ENCODE peak calls at places on chromosomes 3 and 15, in nine cellular contexts. One of them, this sample, is unnamed.

GRCh38 chr15:39199076-39199475 is 381.8 kb upstream of the THBS1 start:
- DNase-seq in K562: no peak
- DNase-seq in A549: no peak
- DNase-seq in Panc1: no peak
- DNase-seq in HCT116: no peak
- DNase-seq in SK-N-SH: peak
- DNase-seq in GM12878: no peak
- DNase-seq in HL-60: no peak
- DNase-seq in HepG2: no peak
- DNase-seq in this sample: no peak

GRCh38 chr3:68985391-68985790 is 28.1 kb downstream of the EOGT start:
- DNase-seq in K562: no peak
- DNase-seq in A549: no peak
- DNase-seq in Panc1: no peak
- DNase-seq in HCT116: no peak
- DNase-seq in SK-N-SH: no peak
- DNase-seq in GM12878: no peak
- DNase-seq in HL-60: no peak
- DNase-seq in HepG2: no peak
- DNase-seq in this sample: no peak

GRCh38 chr15:65388306-65389080 is 10.7 kb upstream of the IGDCC3 start:
- DNase-seq in K562: no peak
- DNase-seq in A549: no peak
- DNase-seq in Panc1: no peak
- DNase-seq in HCT116: no peak
- DNase-seq in SK-N-SH: no peak
- DNase-seq in GM12878: no peak
- DNase-seq in HL-60: no peak
- DNase-seq in HepG2: no peak
- DNase-seq in this sample: no peak

GRCh38 chr3:53694648-53695356 is 151.4 kb downstream of the CHDH start:
- DNase-seq in K562: no peak
- DNase-seq in A549: no peak
- DNase-seq in Panc1: no peak
- DNase-seq in HCT116: no peak
- DNase-seq in SK-N-SH: no peak
- DNase-seq in GM12878: no peak
- DNase-seq in HL-60: no peak
- DNase-seq in HepG2: no peak
- DNase-seq in this sample: no peak

GRCh38 chr15:99736702-99737101 is 3.5 kb upstream of the LYSMD4 start:
- DNase-seq in K562: no peak
- DNase-seq in A549: no peak
- DNase-seq in Panc1: no peak
- DNase-seq in HCT116: no peak
- DNase-seq in SK-N-SH: no peak
- DNase-seq in GM12878: no peak
- DNase-seq in HL-60: no peak
- DNase-seq in HepG2: no peak
- DNase-seq in this sample: no peak

GRCh38 chr3:140176526-140176925 is 241.5 kb downstream of the CLSTN2 start:
- DNase-seq in K562: no peak
- DNase-seq in A549: no peak
- DNase-seq in Panc1: no peak
- DNase-seq in HCT116: no peak
- DNase-seq in SK-N-SH: no peak
- DNase-seq in GM12878: no peak
- DNase-seq in HL-60: no peak
- DNase-seq in HepG2: no peak
- DNase-seq in this sample: no peak

GRCh38 chr3:117846238-117846637 is 1136.7 kb downstream of the TUSC7 start:
- DNase-seq in K562: no peak
- DNase-seq in A549: no peak
- DNase-seq in Panc1: no peak
- DNase-seq in HCT116: no peak
- DNase-seq in SK-N-SH: no peak
- DNase-seq in GM12878: no peak
- DNase-seq in HL-60: no peak
- DNase-seq in HepG2: no peak
- DNase-seq in this sample: no peak

GRCh38 chr15:40244961-40245523 is 6.2 kb downstream of the PAK6 start:
- DNase-seq in K562: no peak
- DNase-seq in A549: no peak
- DNase-seq in Panc1: no peak
- DNase-seq in HCT116: no peak
- DNase-seq in SK-N-SH: no peak
- DNase-seq in GM12878: no peak
- DNase-seq in HL-60: no peak
- DNase-seq in HepG2: peak
- DNase-seq in this sample: peak

GRCh38 chr3:117435481-117435880 is 725.9 kb downstream of the TUSC7 start:
- DNase-seq in K562: no peak
- DNase-seq in A549: no peak
- DNase-seq in Panc1: no peak
- DNase-seq in HCT116: no peak
- DNase-seq in SK-N-SH: no peak
- DNase-seq in GM12878: no peak
- DNase-seq in HL-60: no peak
- DNase-seq in HepG2: no peak
- DNase-seq in this sample: no peak

GRCh38 chr3:72761410-72761809 is 86.8 kb downstream of the SHQ1 start:
- DNase-seq in K562: no peak
- DNase-seq in A549: no peak
- DNase-seq in Panc1: no peak
- DNase-seq in HCT116: no peak
- DNase-seq in SK-N-SH: no peak
- DNase-seq in GM12878: no peak
- DNase-seq in HL-60: no peak
- DNase-seq in HepG2: no peak
- DNase-seq in this sample: no peak

GRCh38 chr3:72753495-72753894 is 94.8 kb downstream of the SHQ1 start:
- DNase-seq in K562: no peak
- DNase-seq in A549: no peak
- DNase-seq in Panc1: no peak
- DNase-seq in HCT116: no peak
- DNase-seq in SK-N-SH: no peak
- DNase-seq in GM12878: no peak
- DNase-seq in HL-60: no peak
- DNase-seq in HepG2: peak
- DNase-seq in this sample: no peak

GRCh38 chr3:72754582-72754981 is 93.7 kb downstream of the SHQ1 start:
- DNase-seq in K562: no peak
- DNase-seq in A549: no peak
- DNase-seq in Panc1: no peak
- DNase-seq in HCT116: no peak
- DNase-seq in SK-N-SH: no peak
- DNase-seq in GM12878: no peak
- DNase-seq in HL-60: no peak
- DNase-seq in HepG2: no peak
- DNase-seq in this sample: no peak

GRCh38 chr3:72756900-72757299 is 91.3 kb downstream of the SHQ1 start:
- DNase-seq in K562: no peak
- DNase-seq in A549: no peak
- DNase-seq in Panc1: no peak
- DNase-seq in HCT116: no peak
- DNase-seq in SK-N-SH: no peak
- DNase-seq in GM12878: peak
- DNase-seq in HL-60: peak
- DNase-seq in HepG2: no peak
- DNase-seq in this sample: no peak
- TF ChIP-seq REST in K562: no peak
- TF ChIP-seq REST in A549: no peak
- TF ChIP-seq REST in Panc1: no peak
- TF ChIP-seq REST in HCT116: no peak
- TF ChIP-seq REST in SK-N-SH: no peak
- TF ChIP-seq REST in GM12878: no peak
- TF ChIP-seq REST in HL-60: no peak
- TF ChIP-seq REST in HepG2: no peak
- TF ChIP-seq REST in this sample: no peak

GRCh38 chr3:133897547-133897946 is 1.9 kb upstream of the RAB6B start:
- DNase-seq in K562: no peak
- DNase-seq in A549: no peak
- DNase-seq in Panc1: no peak
- DNase-seq in HCT116: no peak
- DNase-seq in SK-N-SH: no peak
- DNase-seq in GM12878: no peak
- DNase-seq in HL-60: no peak
- DNase-seq in HepG2: no peak
- DNase-seq in this sample: no peak

GRCh38 chr3:133893683-133894333 is 1.9 kb downstream of the RAB6B start:
- DNase-seq in K562: no peak
- DNase-seq in A549: no peak
- DNase-seq in Panc1: no peak
- DNase-seq in HCT116: no peak
- DNase-seq in SK-N-SH: no peak
- DNase-seq in GM12878: no peak
- DNase-seq in HL-60: no peak
- DNase-seq in HepG2: no peak
- DNase-seq in this sample: no peak

GRCh38 chr3:133894334-133895207 is 1.1 kb downstream of the RAB6B start:
- DNase-seq in K562: peak
- DNase-seq in A549: no peak
- DNase-seq in Panc1: no peak
- DNase-seq in HCT116: no peak
- DNase-seq in SK-N-SH: peak
- DNase-seq in GM12878: no peak
- DNase-seq in HL-60: no peak
- DNase-seq in HepG2: no peak
- DNase-seq in this sample: peak

GRCh38 chr3:133896002-133896761 is 500 bp upstream of the RAB6B start:
- DNase-seq in K562: no peak
- DNase-seq in A549: no peak
- DNase-seq in Panc1: no peak
- DNase-seq in HCT116: no peak
- DNase-seq in SK-N-SH: no peak
- DNase-seq in GM12878: no peak
- DNase-seq in HL-60: no peak
- DNase-seq in HepG2: no peak
- DNase-seq in this sample: peak

DNA sequence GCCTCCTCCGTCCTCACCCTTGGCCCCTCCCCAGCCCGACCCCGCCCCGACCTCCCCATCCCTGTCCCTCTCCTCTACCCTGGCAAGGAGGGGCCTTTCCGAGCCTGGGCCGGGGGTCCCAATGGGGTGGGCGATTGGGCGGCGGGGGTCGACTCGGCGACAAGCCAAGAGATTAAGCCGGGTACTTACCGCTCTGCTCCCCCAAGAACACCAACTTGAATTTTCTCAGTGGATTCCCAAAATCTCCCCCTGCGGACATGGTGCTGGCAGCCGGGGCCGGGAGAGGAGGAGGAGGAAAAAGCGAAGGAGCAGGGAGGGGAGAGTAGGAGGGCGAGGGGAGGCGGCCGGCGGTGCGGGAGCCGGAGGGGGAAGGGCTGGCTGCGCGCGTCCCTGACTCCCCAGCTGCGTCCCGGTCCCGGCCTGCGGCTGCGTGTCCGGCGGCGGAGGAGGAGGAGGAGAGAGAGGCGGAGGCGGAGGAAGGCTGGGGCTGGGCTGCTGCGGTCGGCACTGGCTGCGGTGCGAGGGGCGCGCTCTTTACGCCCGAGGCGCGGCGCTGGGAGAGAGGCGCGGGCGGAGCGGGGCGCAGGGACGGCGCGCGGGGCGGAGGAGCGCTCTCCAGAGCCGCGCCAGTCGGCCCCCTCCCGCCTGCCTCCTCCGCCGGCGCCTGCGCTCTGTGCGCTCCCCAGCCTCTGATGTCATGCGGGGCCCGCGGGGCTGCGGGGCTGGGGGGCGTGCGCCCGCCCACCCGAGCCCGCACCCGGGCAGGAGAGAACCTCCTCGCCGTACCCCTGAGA is at the start of gene RAB6B:
- DNase-seq in K562: peak
- DNase-seq in A549: no peak
- DNase-seq in Panc1: no peak
- DNase-seq in HCT116: no peak
- DNase-seq in SK-N-SH: peak
- DNase-seq in GM12878: no peak
- DNase-seq in HL-60: peak
- DNase-seq in HepG2: no peak
- DNase-seq in this sample: peak
- TF ChIP-seq REST in K562: no peak
- TF ChIP-seq REST in A549: no peak
- TF ChIP-seq REST in Panc1: no peak
- TF ChIP-seq REST in HCT116: no peak
- TF ChIP-seq REST in SK-N-SH: no peak
- TF ChIP-seq REST in GM12878: no peak
- TF ChIP-seq REST in HL-60: no peak
- TF ChIP-seq REST in HepG2: no peak
- TF ChIP-seq REST in this sample: no peak

GRCh38 chr3:178341636-178342035 is 194.6 kb upstream of the KCNMB2 start:
- DNase-seq in K562: no peak
- DNase-seq in A549: no peak
- DNase-seq in Panc1: no peak
- DNase-seq in HCT116: no peak
- DNase-seq in SK-N-SH: no peak
- DNase-seq in GM12878: no peak
- DNase-seq in HL-60: no peak
- DNase-seq in HepG2: no peak
- DNase-seq in this sample: no peak
- TF ChIP-seq REST in K562: no peak
- TF ChIP-seq REST in A549: no peak
- TF ChIP-seq REST in Panc1: no peak
- TF ChIP-seq REST in HCT116: no peak
- TF ChIP-seq REST in SK-N-SH: no peak
- TF ChIP-seq REST in GM12878: no peak
- TF ChIP-seq REST in HL-60: no peak
- TF ChIP-seq REST in HepG2: no peak
- TF ChIP-seq REST in this sample: no peak

GRCh38 chr3:111332488-111333095 is 209.4 kb upstream of the CD96 start:
- DNase-seq in K562: no peak
- DNase-seq in A549: no peak
- DNase-seq in Panc1: no peak
- DNase-seq in HCT116: no peak
- DNase-seq in SK-N-SH: no peak
- DNase-seq in GM12878: no peak
- DNase-seq in HL-60: no peak
- DNase-seq in HepG2: no peak
- DNase-seq in this sample: no peak

GRCh38 chr3:111331912-111332311 is 210.1 kb upstream of the CD96 start:
- DNase-seq in K562: no peak
- DNase-seq in A549: no peak
- DNase-seq in Panc1: no peak
- DNase-seq in HCT116: no peak
- DNase-seq in SK-N-SH: no peak
- DNase-seq in GM12878: no peak
- DNase-seq in HL-60: no peak
- DNase-seq in HepG2: peak
- DNase-seq in this sample: no peak

GRCh38 chr3:111335512-111335911 is 206.5 kb upstream of the CD96 start:
- DNase-seq in K562: no peak
- DNase-seq in A549: no peak
- DNase-seq in Panc1: no peak
- DNase-seq in HCT116: no peak
- DNase-seq in SK-N-SH: no peak
- DNase-seq in GM12878: no peak
- DNase-seq in HL-60: no peak
- DNase-seq in HepG2: no peak
- DNase-seq in this sample: no peak

GRCh38 chr3:111331306-111331705 is 210.7 kb upstream of the CD96 start:
- DNase-seq in K562: no peak
- DNase-seq in A549: no peak
- DNase-seq in Panc1: no peak
- DNase-seq in HCT116: no peak
- DNase-seq in SK-N-SH: no peak
- DNase-seq in GM12878: no peak
- DNase-seq in HL-60: no peak
- DNase-seq in HepG2: no peak
- DNase-seq in this sample: no peak

GRCh38 chr3:111333642-111334041 is 208.4 kb upstream of the CD96 start:
- DNase-seq in K562: no peak
- DNase-seq in A549: no peak
- DNase-seq in Panc1: no peak
- DNase-seq in HCT116: no peak
- DNase-seq in SK-N-SH: no peak
- DNase-seq in GM12878: no peak
- DNase-seq in HL-60: no peak
- DNase-seq in HepG2: no peak
- DNase-seq in this sample: no peak
- TF ChIP-seq REST in K562: no peak
- TF ChIP-seq REST in A549: no peak
- TF ChIP-seq REST in Panc1: no peak
- TF ChIP-seq REST in HCT116: no peak
- TF ChIP-seq REST in SK-N-SH: no peak
- TF ChIP-seq REST in GM12878: no peak
- TF ChIP-seq REST in HL-60: no peak
- TF ChIP-seq REST in HepG2: no peak
- TF ChIP-seq REST in this sample: no peak